ENCODE peak calls at places on chromosome 1, in four cellular contexts. K, O, H and L are unnamed samples.
A peak's percentile ranks its signal among the peaks of the same experiment; 100 is the strongest.

GRCh38 chr1:207670997-207671396 is 26.1 kb downstream of the CR1L start:
- DNase-seq in H (no peak), K (no peak), O (peak; percentile 68), L (no peak)

GRCh38 chr1:23718482-23718881 is 24.8 kb upstream of the ELOA start:
- DNase-seq in K (no peak), H (peak; percentile 36), O (peak; percentile 76), L (peak; percentile 33)

GRCh38 chr1:2061065-2061778 is 11.0 kb downstream of the PRKCZ start:
- DNase-seq in K (no peak), H (no peak), O (no peak), L (no peak)

GRCh38 chr1:213414901-213415300 is 363.9 kb downstream of the RPS6KC1 start:
- DNase-seq in H (no peak), O (no peak), K (no peak), L (no peak)

GRCh38 chr1:184615301-184615700 is 139.4 kb downstream of the EDEM3 start:
- DNase-seq in O (no peak), H (no peak), K (no peak), L (no peak)

GRCh38 chr1:205016075-205016474 is 26.9 kb upstream of the CNTN2 start:
- DNase-seq in H (no peak), O (no peak), K (no peak), L (no peak)

GRCh38 chr1:154427173-154428139 is 22.3 kb downstream of the IL6R start:
- DNase-seq in K (no peak), H (peak; percentile 56), O (no peak), L (no peak)

GRCh38 chr1:246483204-246483933 is 23.7 kb downstream of the SMYD3 start:
- DNase-seq in O (no peak), H (no peak), K (no peak), L (no peak)

GRCh38 chr1:206933333-206933945 is 11.7 kb upstream of the FCMR start:
- DNase-seq in O (peak; percentile 71), K (no peak), H (no peak), L (peak; percentile 48)

GRCh38 chr1:235145639-235146038 is 15.4 kb downstream of the RBM34 start:
- DNase-seq in O (no peak), H (no peak), K (no peak), L (no peak)

GRCh38 chr1:97066860-97067259 is 345.3 kb downstream of the PTBP2 start:
- DNase-seq in H (no peak), K (no peak), O (no peak), L (no peak)

GRCh38 chr1:189859385-189859977 is 618.2 kb downstream of the BRINP3 start:
- DNase-seq in K (no peak), O (peak; percentile 35), H (peak; percentile 17), L (peak; percentile 42)

GRCh38 chr1:247266053-247266452 is 10.2 kb downstream of the VN1R5 start:
- DNase-seq in O (peak; percentile 24), H (no peak), K (no peak), L (no peak)

GRCh38 chr1:15343729-15344128 is 66.0 kb upstream of the EFHD2 start:
- DNase-seq in O (no peak), K (no peak), H (no peak), L (no peak)

GRCh38 chr1:184379111-184379752 is 7.6 kb upstream of the C1orf21 start:
- DNase-seq in H (no peak), O (peak; percentile 7), K (no peak), L (no peak)

GRCh38 chr1:219555031-219555667 is 57.8 kb downstream of the ZC3H11B start:
- DNase-seq in O (no peak), H (no peak), K (no peak), L (peak; percentile 44)

GRCh38 chr1:24900486-24900849 is 29.6 kb downstream of the RUNX3 start:
- DNase-seq in O (no peak), K (no peak), H (no peak), L (no peak)

GRCh38 chr1:232047473-232047872 is 420.9 kb downstream of the DISC1 start:
- DNase-seq in H (no peak), K (no peak), O (no peak), L (no peak)

GRCh38 chr1:207308451-207309190 is 12.9 kb upstream of the CD55 start:
- DNase-seq in H (no peak), O (peak; percentile 29), K (no peak), L (no peak)

GRCh38 chr1:235588916-235589515 is 60.6 kb downstream of the GNG4 start:
- DNase-seq in K (no peak), H (no peak), O (peak; percentile 66), L (no peak)

GRCh38 chr1:90835661-90836344 is 118.7 kb upstream of the BARHL2 start:
- DNase-seq in K (no peak), H (no peak), O (no peak), L (no peak)

GRCh38 chr1:21579788-21580187 is 70.6 kb downstream of the ALPL start:
- DNase-seq in H (peak; percentile 21), O (no peak), K (no peak), L (peak; percentile 53)

GRCh38 chr1:63828322-63829044 is 54.7 kb downstream of the ROR1 start:
- DNase-seq in K (no peak), O (no peak), H (no peak), L (no peak)

DNA sequence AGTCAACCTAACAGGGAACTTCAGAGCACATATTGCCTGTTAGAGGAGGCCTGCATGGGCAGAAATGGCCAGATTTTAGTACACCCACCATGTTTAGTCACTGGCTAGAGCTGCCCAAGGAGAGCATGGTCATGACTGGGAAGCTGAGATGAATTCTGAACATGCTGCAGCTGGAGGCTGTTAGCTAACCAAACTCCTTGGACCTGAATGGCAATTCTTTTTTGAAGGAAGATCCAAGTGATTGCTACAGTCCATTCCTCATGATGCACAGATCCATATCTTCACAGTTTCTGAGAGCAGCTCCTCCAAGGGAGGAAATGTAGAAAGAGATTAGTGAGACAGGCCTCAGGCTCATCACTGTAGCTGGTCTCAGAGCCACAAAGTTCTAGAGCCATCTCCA is 11.1 kb downstream of the ZFYVE9 start:
- DNase-seq in H (no peak), O (no peak), K (no peak), L (no peak)
- TF ChIP-seq POLR2AphosphoS2 in H (no peak), O (no peak), K (no peak), L (no peak)

GRCh38 chr1:151292207-151293030 is 10.3 kb downstream of the ZNF687 start:
- DNase-seq in K (no peak), H (no peak), O (no peak), L (no peak)
- TF ChIP-seq CTCF in K (no peak), H (no peak), O (peak; percentile 21), L (no peak)

GRCh38 chr1:158999301-159000069 is 10.2 kb upstream of the IFI16 start:
- DNase-seq in K (no peak), O (no peak), H (no peak), L (no peak)
- TF ChIP-seq POLR2AphosphoS2 in K (no peak), O (no peak), H (no peak), L (no peak)

DNA sequence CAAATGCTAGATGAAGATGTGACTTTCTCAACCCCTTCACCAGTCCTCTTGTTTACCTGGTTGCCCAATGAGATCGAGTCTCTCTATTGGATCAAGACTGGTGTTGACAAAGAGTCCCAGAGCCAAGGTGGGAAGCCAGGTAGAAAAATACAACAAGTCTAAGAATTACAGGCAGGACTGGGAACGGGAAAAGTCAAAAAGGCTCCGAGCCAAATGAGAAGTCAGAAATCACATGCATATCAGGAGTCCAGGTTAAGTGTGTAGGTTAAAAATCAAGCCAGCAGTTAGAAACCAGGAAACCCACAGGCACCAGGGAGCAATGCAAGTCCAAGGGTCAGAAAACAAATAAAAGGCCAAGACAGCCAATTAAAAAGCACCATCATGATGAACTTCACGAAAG is 27.4 kb upstream of the DUSP23 start:
- DNase-seq in H (no peak), O (no peak), K (no peak), L (no peak)
- TF ChIP-seq CTCF in H (no peak), O (no peak), K (no peak), L (no peak)

DNA sequence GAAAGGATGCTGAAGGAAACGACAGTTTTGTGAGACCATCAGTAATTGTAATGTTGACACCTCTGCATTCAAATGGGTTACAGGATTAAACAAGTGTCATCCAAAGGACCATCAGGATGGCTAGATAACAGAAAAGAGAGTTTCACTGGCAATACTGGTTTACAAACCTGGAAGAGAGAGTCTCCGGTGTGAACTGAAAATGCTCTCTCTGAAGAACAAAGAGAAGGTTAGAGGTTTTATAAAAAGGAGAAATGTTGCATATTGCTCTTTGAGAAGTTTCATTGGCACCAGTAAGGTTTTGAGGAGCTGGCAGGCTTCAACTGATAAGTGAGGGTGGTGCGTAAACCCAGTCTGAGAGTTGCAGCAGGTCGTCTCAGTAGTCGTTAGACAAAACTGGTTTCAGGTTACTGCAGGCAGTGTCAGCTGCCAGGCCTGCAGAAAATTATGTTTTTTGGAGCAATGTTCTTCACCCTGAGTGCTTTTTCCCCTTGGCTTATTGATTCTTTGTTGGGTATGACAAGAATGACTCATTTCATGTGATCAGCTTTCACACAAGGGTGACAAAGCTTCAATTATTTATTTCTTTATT is 42.2 kb downstream of the KCNK1 start:
- DNase-seq in H (no peak), O (peak; percentile 53), K (no peak), L (no peak)
- TF ChIP-seq POLR2AphosphoS2 in H (no peak), O (no peak), K (no peak), L (no peak)

GRCh38 chr1:182962554-182963115 is 9.7 kb upstream of the SHCBP1L start:
- DNase-seq in K (peak; percentile 62), O (peak; percentile 86), H (peak; percentile 73), L (peak; percentile 87)
- TF ChIP-seq CTCF in K (peak; percentile 93), O (peak; percentile 91), H (peak; percentile 89), L (peak; percentile 96)